ENCODE peak calls at places on chromosomes 6 and 20, in seven cellular contexts. N, G, S, F, V, Z and W are unnamed samples.

GRCh38 chr6:151289399-151290007 is 49.7 kb downstream of the AKAP12 start:
- DNase-seq in N (no peak), G (peak), S (no peak), F (no peak), V (peak), Z (no peak), W (no peak)

GRCh38 chr20:47985092-47985850 is 200.0 kb upstream of the SULF2 start:
- DNase-seq in N (no peak), G (no peak), S (no peak), F (peak), V (no peak), Z (peak), W (no peak)

GRCh38 chr6:110356778-110357177 is 1.4 kb downstream of the METTL24 start:
- DNase-seq in N (no peak), G (no peak), S (no peak), F (no peak), V (no peak), Z (no peak), W (no peak)

GRCh38 chr20:36167826-36168634 is 13.5 kb downstream of the EPB41L1 start:
- DNase-seq in N (no peak), G (no peak), S (no peak), F (no peak), V (peak), Z (peak), W (no peak)

GRCh38 chr6:145929037-145929633 is 35.0 kb downstream of the SHPRH start:
- DNase-seq in N (no peak), G (peak), S (no peak), F (no peak), V (peak), Z (peak), W (peak)

GRCh38 chr20:47444584-47444983 is 57.1 kb upstream of the NCOA3 start:
- DNase-seq in N (no peak), G (no peak), S (no peak), F (no peak), V (no peak), Z (no peak), W (no peak)

GRCh38 chr6:15663057-15663638 is 320 bp upstream of the DTNBP1 start:
- DNase-seq in N (no peak), G (peak), S (peak), F (no peak), V (no peak), Z (no peak), W (no peak)

GRCh38 chr6:404685-405423 is 13.3 kb downstream of the IRF4 start:
- DNase-seq in N (no peak), G (no peak), S (no peak), F (no peak), V (no peak), Z (no peak), W (no peak)

GRCh38 chr6:114364295-114364694 is 21.5 kb upstream of the HS3ST5 start:
- DNase-seq in N (no peak), G (no peak), S (no peak), F (peak), V (no peak), Z (no peak), W (no peak)

GRCh38 chr6:110340566-110340965 is 17.6 kb downstream of the METTL24 start:
- DNase-seq in N (no peak), G (no peak), S (no peak), F (no peak), V (no peak), Z (no peak), W (no peak)

GRCh38 chr6:111918825-111919224 is 45.6 kb upstream of the FYN start:
- DNase-seq in N (no peak), G (no peak), S (no peak), F (no peak), V (no peak), Z (no peak), W (no peak)

GRCh38 chr6:38150681-38151296 is 331.3 kb downstream of the ZFAND3 start:
- DNase-seq in N (no peak), G (no peak), S (no peak), F (peak), V (no peak), Z (no peak), W (no peak)

GRCh38 chr6:20402181-20403079 is 751 bp downstream of the E2F3 start:
- DNase-seq in N (peak), G (peak), S (peak), F (peak), V (peak), Z (peak), W (peak)

GRCh38 chr6:122810189-122810588 is 21.1 kb downstream of the SMPDL3A start:
- DNase-seq in N (no peak), G (no peak), S (no peak), F (no peak), V (no peak), Z (no peak), W (no peak)

GRCh38 chr20:9615118-9615517 is 100.7 kb downstream of the LAMP5 start:
- DNase-seq in N (no peak), G (no peak), S (no peak), F (no peak), V (no peak), Z (peak), W (no peak)

GRCh38 chr6:160812097-160812496 is 110.1 kb downstream of the PLG start:
- DNase-seq in N (no peak), G (no peak), S (no peak), F (no peak), V (no peak), Z (no peak), W (no peak)

GRCh38 chr6:75532521-75532920 is 38.9 kb upstream of the FILIP1 start:
- DNase-seq in N (no peak), G (no peak), S (no peak), F (no peak), V (no peak), Z (no peak), W (no peak)

GRCh38 chr6:34065470-34066283 is 80.2 kb downstream of the GRM4 start:
- DNase-seq in N (no peak), G (no peak), S (peak), F (no peak), V (no peak), Z (no peak), W (no peak)

GRCh38 chr6:47383360-47383759 is 73.7 kb upstream of the TNFRSF21 start:
- DNase-seq in N (no peak), G (no peak), S (no peak), F (no peak), V (no peak), Z (no peak), W (no peak)

GRCh38 chr6:91464718-91465117 is 877.8 kb upstream of the MAP3K7 start:
- DNase-seq in N (no peak), G (no peak), S (no peak), F (no peak), V (no peak), Z (no peak), W (no peak)

GRCh38 chr6:7373739-7374138 is 15.8 kb downstream of the CAGE1 start:
- DNase-seq in N (no peak), G (no peak), S (no peak), F (no peak), V (no peak), Z (no peak), W (no peak)

GRCh38 chr6:144768676-144769599 is 483.8 kb downstream of the UTRN start:
- DNase-seq in N (no peak), G (no peak), S (peak), F (no peak), V (no peak), Z (no peak), W (peak)

GRCh38 chr6:72412709-72413044 is 209.2 kb upstream of the KCNQ5 start:
- DNase-seq in N (no peak), G (no peak), S (no peak), F (no peak), V (no peak), Z (no peak), W (no peak)

GRCh38 chr20:46207031-46207549 is 89.0 kb downstream of the CD40 start:
- DNase-seq in N (no peak), G (no peak), S (no peak), F (no peak), V (no peak), Z (peak), W (no peak)

GRCh38 chr20:64112691-64113443 is 5.5 kb upstream of the NPBWR2 start:
- DNase-seq in N (no peak), G (no peak), S (no peak), F (peak), V (no peak), Z (no peak), W (no peak)

GRCh38 chr6:43886067-43886461 is 116.1 kb downstream of the VEGFA start:
- DNase-seq in N (no peak), G (no peak), S (no peak), F (no peak), V (no peak), Z (no peak), W (no peak)